ENCODE peak calls at places on chromosomes 2 and 18, in nine cellular contexts. S is GM12891, M is endothelial cell of umbilical vein, T is K562, R is prostate gland, H is spleen, J is HL-60, P is GM12892, V is suprapubic skin. W is an unnamed sample.

GRCh38 chr2:230924470-230925341 is at the start of gene GPR55:
- DNase-seq in P (peak), J (peak), T (peak), M (no peak), S (no peak), H (peak), V (peak), R (no peak), W (peak)

GRCh38 chr2:142270291-142270690 is 139.5 kb upstream of the LRP1B start:
- DNase-seq in J (no peak), H (no peak), T (no peak), S (no peak), M (no peak), V (no peak), P (no peak), R (no peak), W (no peak)

GRCh38 chr18:72181241-72181764 is 362.8 kb downstream of the CBLN2 start:
- DNase-seq in M (no peak), R (no peak), V (no peak), T (no peak), S (no peak), J (no peak), H (no peak), P (no peak), W (no peak)

GRCh38 chr18:9701604-9702324 is 6.3 kb upstream of the RAB31 start:
- DNase-seq in T (peak), V (no peak), J (no peak), H (no peak), R (no peak), P (no peak), M (no peak), S (no peak), W (no peak)

GRCh38 chr18:261398-262073 is 6.3 kb downstream of the THOC1 start:
- DNase-seq in H (no peak), M (no peak), V (no peak), P (no peak), R (no peak), S (no peak), J (no peak), T (peak), W (no peak)

GRCh38 chr2:218893349-218894167 is 12.9 kb downstream of the WNT10A start:
- DNase-seq in M (no peak), S (no peak), T (no peak), R (no peak), V (no peak), P (no peak), H (no peak), J (no peak), W (no peak)

GRCh38 chr2:181466661-181467576 is 9.7 kb downstream of the ITGA4 start:
- DNase-seq in P (no peak), J (no peak), S (no peak), M (peak), T (peak), V (peak), R (peak), H (peak), W (peak)

GRCh38 chr18:45954070-45954712 is 12.9 kb downstream of the EPG5 start:
- DNase-seq in P (no peak), T (no peak), J (no peak), M (no peak), R (no peak), V (no peak), H (no peak), S (no peak), W (no peak)

GRCh38 chr18:59540819-59541218 is 156.4 kb downstream of the CCBE1 start:
- DNase-seq in J (no peak), V (no peak), S (no peak), R (no peak), H (no peak), M (no peak), T (no peak), P (no peak), W (no peak)

GRCh38 chr2:23524261-23524706 is 139.3 kb downstream of the KLHL29 start:
- DNase-seq in M (peak), S (no peak), T (no peak), H (no peak), J (no peak), R (peak), P (no peak), V (no peak), W (no peak)

GRCh38 chr2:9974344-9974743 is 22.9 kb downstream of the GRHL1 start:
- DNase-seq in M (no peak), H (no peak), J (no peak), T (no peak), R (no peak), P (no peak), S (no peak), V (no peak), W (no peak)

GRCh38 chr2:9975328-9975727 is 23.8 kb downstream of the GRHL1 start:
- DNase-seq in T (no peak), S (no peak), R (no peak), J (no peak), M (peak), P (no peak), V (no peak), H (no peak), W (peak)

GRCh38 chr2:9973691-9974090 is 22.2 kb downstream of the GRHL1 start:
- DNase-seq in V (no peak), R (no peak), P (no peak), J (no peak), T (no peak), M (no peak), H (no peak), S (no peak), W (no peak)

GRCh38 chr2:9972621-9973445 is 21.3 kb downstream of the GRHL1 start:
- DNase-seq in S (no peak), P (no peak), V (no peak), M (peak), T (peak), R (no peak), H (no peak), J (no peak), W (peak)

DNA sequence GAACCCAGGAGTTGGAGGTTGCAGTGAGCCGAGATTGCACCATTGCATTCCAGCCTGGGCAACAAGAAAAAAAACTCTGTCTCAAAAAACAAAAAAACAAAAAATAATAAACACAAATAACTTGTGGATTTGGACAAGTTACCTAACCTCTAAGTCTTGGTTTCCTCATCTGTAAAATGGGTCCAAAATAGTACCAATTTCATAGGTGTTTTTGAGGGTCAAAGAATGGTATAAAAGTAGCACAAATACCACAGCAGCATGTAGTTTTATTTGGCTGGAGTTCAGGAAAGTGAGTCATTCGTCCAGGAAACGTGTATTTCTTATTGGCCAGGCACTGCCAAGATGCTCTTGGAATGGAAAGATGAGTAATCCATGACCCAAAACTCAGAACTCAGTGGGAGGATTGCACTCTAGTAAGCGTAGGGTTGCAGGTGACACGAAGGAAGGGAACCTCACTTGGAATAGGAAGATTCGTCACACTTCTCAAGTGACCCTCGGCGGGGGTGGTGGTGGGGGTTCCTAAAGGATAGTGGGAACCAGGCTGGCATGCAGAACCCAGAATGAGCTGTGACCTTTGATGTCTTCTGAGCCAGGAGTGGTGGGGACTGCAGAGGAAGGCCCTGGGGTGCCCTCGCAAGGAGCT is 24.4 kb downstream of the GRHL1 start:
- DNase-seq in M (peak), T (peak), H (no peak), R (no peak), V (no peak), J (no peak), S (no peak), P (no peak), W (no peak)
- TF ChIP-seq POLR2AphosphoS5 in M (peak), T (no peak), H (no peak), R (peak), V (no peak), J (no peak), S (no peak), P (no peak), W (no peak)

GRCh38 chr18:22195052-22195451 is 25.7 kb downstream of the GATA6 start:
- DNase-seq in P (no peak), M (no peak), R (no peak), S (no peak), H (no peak), T (no peak), J (no peak), V (no peak), W (no peak)
- TF ChIP-seq POLR2AphosphoS5 in P (no peak), M (no peak), R (no peak), S (no peak), H (peak), T (no peak), J (no peak), V (no peak), W (no peak)

DNA sequence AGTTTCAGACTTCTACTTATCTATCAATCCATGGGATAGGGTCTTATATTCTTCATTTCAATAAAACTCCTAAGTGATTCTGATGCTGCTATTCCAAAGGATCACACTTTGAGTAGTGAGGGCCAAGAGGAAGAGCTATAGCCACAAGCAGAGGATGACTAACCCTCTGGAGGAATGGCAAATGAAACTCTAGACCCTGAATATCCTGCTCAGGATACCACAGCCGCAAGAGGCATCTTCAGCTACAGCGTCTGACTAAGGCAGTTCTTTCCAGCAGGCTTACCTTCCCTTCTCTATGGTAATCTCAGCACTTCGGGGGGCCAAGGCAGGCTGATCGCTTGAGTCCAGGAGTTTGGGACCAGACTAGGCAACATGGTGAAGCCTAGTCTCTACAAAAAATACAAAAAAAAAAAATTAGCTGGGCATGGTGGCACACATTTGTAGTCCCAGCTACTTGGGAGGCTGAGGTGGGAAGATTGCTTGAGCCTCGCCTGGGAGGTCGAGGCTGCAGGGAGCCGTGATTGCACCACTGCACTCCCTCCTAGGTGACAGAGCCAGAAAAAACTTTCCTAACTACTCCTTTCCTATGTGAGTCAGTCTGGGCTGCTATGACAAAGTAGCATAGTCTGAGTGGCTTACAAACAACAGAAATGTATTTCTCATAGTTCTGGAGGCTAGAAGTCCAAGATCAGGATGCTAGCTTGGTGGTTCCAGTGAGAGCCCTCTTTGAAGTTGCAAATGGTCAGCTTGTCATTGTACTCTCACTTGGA is 371.9 kb downstream of the IRS1 start:
- DNase-seq in R (no peak), J (no peak), M (no peak), T (no peak), P (no peak), S (no peak), H (no peak), V (no peak), W (no peak)
- TF ChIP-seq POLR2AphosphoS5 in R (no peak), J (no peak), M (no peak), T (no peak), P (no peak), S (no peak), H (no peak), V (no peak), W (no peak)

GRCh38 chr2:21438949-21439348 is 315.2 kb downstream of the TDRD15 start:
- DNase-seq in V (no peak), M (no peak), S (no peak), T (peak), H (no peak), J (no peak), R (no peak), P (no peak), W (no peak)
- TF ChIP-seq POLR2AphosphoS5 in V (no peak), M (no peak), S (no peak), T (no peak), H (no peak), J (no peak), R (no peak), P (no peak), W (peak)

DNA sequence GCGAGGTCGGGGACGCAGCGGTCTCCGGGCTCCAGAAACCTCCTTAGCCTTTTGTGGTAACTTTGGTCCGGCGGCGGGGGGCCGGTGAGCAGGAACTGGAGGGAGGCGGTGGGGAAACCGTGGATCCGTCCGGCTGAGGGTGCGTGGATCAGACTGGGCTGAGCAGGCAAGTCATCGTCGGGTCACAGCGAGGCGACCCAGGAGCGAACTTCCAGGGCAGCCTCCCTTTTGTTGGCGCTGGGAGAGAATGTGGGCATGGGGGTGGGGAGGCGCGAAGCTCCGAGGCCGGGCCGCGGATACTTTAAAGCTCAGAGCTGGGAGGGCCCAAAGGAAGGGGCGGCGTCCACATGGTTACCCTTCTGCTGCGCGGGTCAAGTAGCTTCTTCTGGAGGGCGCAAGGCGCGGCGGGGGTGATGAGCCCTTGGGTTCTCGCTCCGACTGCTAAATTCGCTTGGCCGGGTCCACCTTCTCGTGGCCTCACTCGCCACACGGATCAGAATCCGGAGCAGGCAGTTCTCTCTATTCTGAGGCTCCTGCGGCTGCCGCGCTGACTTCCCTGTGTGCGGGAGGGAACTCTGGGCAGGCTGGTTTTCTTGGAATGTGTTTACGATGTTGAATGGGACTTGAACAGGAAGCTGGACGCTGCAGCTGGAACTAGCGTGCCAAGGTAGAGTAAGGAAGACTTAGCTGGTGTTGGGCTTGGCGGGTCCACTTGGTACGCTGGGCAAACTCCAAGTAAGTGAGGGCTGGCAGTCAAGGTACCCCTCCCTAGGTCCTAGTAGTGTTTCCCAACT is 969 bp downstream of the GULP1 start:
- DNase-seq in S (no peak), M (peak), P (no peak), V (peak), R (peak), H (peak), J (no peak), T (peak), W (peak)
- TF ChIP-seq POLR2AphosphoS5 in S (no peak), M (peak), P (no peak), V (no peak), R (peak), H (peak), J (no peak), T (no peak), W (peak)

GRCh38 chr2:68390114-68390513 is 25.0 kb downstream of the PLEK start:
- DNase-seq in S (no peak), J (no peak), R (no peak), T (no peak), V (no peak), P (no peak), M (no peak), H (no peak), W (no peak)
- TF ChIP-seq POLR2AphosphoS5 in S (no peak), J (no peak), R (no peak), T (no peak), V (no peak), P (no peak), M (no peak), H (no peak), W (no peak)

W was measured in stomach.